ENCODE peak calls at places on chromosomes 16 and 17, in five cellular contexts. One of them, this sample, is unnamed.

GRCh38 chr17:18161226-18162094 is 22.2 kb upstream of the ALKBH5 start:
- DNase-seq in NCI-H345: no peak
- DNase-seq in bronchial epithelial cell: no peak
- DNase-seq in choroid plexus epithelial cell: peak
- DNase-seq in body of pancreas: no peak
- DNase-seq in this sample: no peak

GRCh38 chr16:75288596-75289120 is 37.2 kb upstream of the BCAR1 start:
- DNase-seq in bronchial epithelial cell: no peak
- DNase-seq in choroid plexus epithelial cell: no peak
- DNase-seq in body of pancreas: no peak
- DNase-seq in NCI-H345: no peak
- DNase-seq in this sample: no peak

GRCh38 chr17:9767432-9767991 is 23.9 kb downstream of the DHRS7C start:
- DNase-seq in NCI-H345: no peak
- DNase-seq in bronchial epithelial cell: no peak
- DNase-seq in choroid plexus epithelial cell: no peak
- DNase-seq in body of pancreas: no peak
- DNase-seq in this sample: no peak

GRCh38 chr16:60907645-60908044 is 1128.6 kb downstream of the CDH8 start:
- DNase-seq in bronchial epithelial cell: no peak
- DNase-seq in choroid plexus epithelial cell: no peak
- DNase-seq in body of pancreas: no peak
- DNase-seq in NCI-H345: no peak
- DNase-seq in this sample: no peak

GRCh38 chr16:88468289-88469129 is 15.4 kb downstream of the ZFPM1 start:
- DNase-seq in NCI-H345: no peak
- DNase-seq in bronchial epithelial cell: peak
- DNase-seq in body of pancreas: peak
- DNase-seq in choroid plexus epithelial cell: peak
- DNase-seq in this sample: peak

GRCh38 chr17:63029520-63029919 is 63.5 kb downstream of the TANC2 start:
- DNase-seq in body of pancreas: no peak
- DNase-seq in bronchial epithelial cell: peak
- DNase-seq in choroid plexus epithelial cell: peak
- DNase-seq in NCI-H345: no peak
- DNase-seq in this sample: peak

GRCh38 chr16:71723537-71724319 is 773 bp downstream of the PHLPP2 start:
- DNase-seq in choroid plexus epithelial cell: peak
- DNase-seq in NCI-H345: peak
- DNase-seq in body of pancreas: peak
- DNase-seq in bronchial epithelial cell: peak
- DNase-seq in this sample: peak

GRCh38 chr17:59328534-59329095 is 2.8 kb upstream of the YPEL2 start:
- DNase-seq in bronchial epithelial cell: no peak
- DNase-seq in body of pancreas: no peak
- DNase-seq in choroid plexus epithelial cell: no peak
- DNase-seq in NCI-H345: no peak
- DNase-seq in this sample: no peak

GRCh38 chr17:57955183-57955952 is at the start of gene CUEDC1:
- DNase-seq in NCI-H345: peak
- DNase-seq in bronchial epithelial cell: no peak
- DNase-seq in choroid plexus epithelial cell: peak
- DNase-seq in body of pancreas: peak
- DNase-seq in this sample: peak

GRCh38 chr17:246851-247421 is 65.5 kb upstream of the DOC2B start:
- DNase-seq in body of pancreas: no peak
- DNase-seq in bronchial epithelial cell: no peak
- DNase-seq in choroid plexus epithelial cell: no peak
- DNase-seq in NCI-H345: no peak
- DNase-seq in this sample: no peak

GRCh38 chr17:37160940-37161339 is 212.2 kb downstream of the AATF start:
- DNase-seq in choroid plexus epithelial cell: peak
- DNase-seq in NCI-H345: no peak
- DNase-seq in body of pancreas: no peak
- DNase-seq in bronchial epithelial cell: peak
- DNase-seq in this sample: peak

GRCh38 chr17:82193520-82194236 is 19.0 kb downstream of the CCDC57 start:
- DNase-seq in body of pancreas: no peak
- DNase-seq in choroid plexus epithelial cell: no peak
- DNase-seq in bronchial epithelial cell: no peak
- DNase-seq in NCI-H345: no peak
- DNase-seq in this sample: no peak

GRCh38 chr16:57175896-57176295 is 9.9 kb downstream of the PSME3IP1 start:
- DNase-seq in body of pancreas: no peak
- DNase-seq in choroid plexus epithelial cell: peak
- DNase-seq in NCI-H345: no peak
- DNase-seq in bronchial epithelial cell: no peak
- DNase-seq in this sample: no peak

GRCh38 chr16:82111944-82112343 is 58.1 kb downstream of the MPHOSPH6 start:
- DNase-seq in choroid plexus epithelial cell: no peak
- DNase-seq in bronchial epithelial cell: peak
- DNase-seq in body of pancreas: no peak
- DNase-seq in NCI-H345: no peak
- DNase-seq in this sample: peak

GRCh38 chr16:72836985-72837384 is 210.9 kb downstream of the ZFHX3 start:
- DNase-seq in NCI-H345: no peak
- DNase-seq in body of pancreas: no peak
- DNase-seq in bronchial epithelial cell: no peak
- DNase-seq in choroid plexus epithelial cell: no peak
- DNase-seq in this sample: no peak

GRCh38 chr16:21161211-21161610 is 2.7 kb downstream of the LDAF1 start:
- DNase-seq in NCI-H345: no peak
- DNase-seq in choroid plexus epithelial cell: peak
- DNase-seq in bronchial epithelial cell: no peak
- DNase-seq in body of pancreas: no peak
- DNase-seq in this sample: no peak

GRCh38 chr16:75732871-75733270 is 6.6 kb upstream of the CPHXL start:
- DNase-seq in bronchial epithelial cell: no peak
- DNase-seq in choroid plexus epithelial cell: no peak
- DNase-seq in body of pancreas: no peak
- DNase-seq in NCI-H345: no peak
- DNase-seq in this sample: no peak

GRCh38 chr16:9645911-9646310 is 536.3 kb downstream of the GRIN2A start:
- DNase-seq in NCI-H345: no peak
- DNase-seq in bronchial epithelial cell: no peak
- DNase-seq in choroid plexus epithelial cell: no peak
- DNase-seq in body of pancreas: no peak
- DNase-seq in this sample: no peak

GRCh38 chr17:36148559-36149295 is 27.7 kb downstream of the TBC1D3B start:
- DNase-seq in choroid plexus epithelial cell: peak
- DNase-seq in bronchial epithelial cell: peak
- DNase-seq in body of pancreas: peak
- DNase-seq in NCI-H345: peak
- DNase-seq in this sample: peak

GRCh38 chr16:49431591-49432290 is 58.1 kb downstream of the C16orf78 start:
- DNase-seq in choroid plexus epithelial cell: no peak
- DNase-seq in NCI-H345: no peak
- DNase-seq in bronchial epithelial cell: no peak
- DNase-seq in body of pancreas: no peak
- DNase-seq in this sample: no peak

GRCh38 chr17:34979650-34980352 is 511 bp upstream of the LIG3 start:
- DNase-seq in bronchial epithelial cell: no peak
- DNase-seq in choroid plexus epithelial cell: peak
- DNase-seq in body of pancreas: no peak
- DNase-seq in NCI-H345: peak
- DNase-seq in this sample: no peak

GRCh38 chr16:89690392-89690901 is 4.0 kb downstream of the CDK10 start:
- DNase-seq in choroid plexus epithelial cell: no peak
- DNase-seq in bronchial epithelial cell: no peak
- DNase-seq in body of pancreas: no peak
- DNase-seq in NCI-H345: no peak
- DNase-seq in this sample: no peak

GRCh38 chr16:89095401-89095974 is 1.8 kb downstream of the ACSF3 start:
- DNase-seq in body of pancreas: no peak
- DNase-seq in NCI-H345: peak
- DNase-seq in bronchial epithelial cell: no peak
- DNase-seq in choroid plexus epithelial cell: no peak
- DNase-seq in this sample: no peak

GRCh38 chr16:56675685-56676210 is 6.1 kb downstream of the MT1H start:
- DNase-seq in NCI-H345: no peak
- DNase-seq in body of pancreas: no peak
- DNase-seq in bronchial epithelial cell: no peak
- DNase-seq in choroid plexus epithelial cell: no peak
- DNase-seq in this sample: no peak

GRCh38 chr16:66070140-66070887 is 296.2 kb upstream of the CDH5 start:
- DNase-seq in NCI-H345: peak
- DNase-seq in choroid plexus epithelial cell: peak
- DNase-seq in body of pancreas: peak
- DNase-seq in bronchial epithelial cell: no peak
- DNase-seq in this sample: no peak

GRCh38 chr16:11047939-11048500 is 103.7 kb downstream of the CLEC16A start:
- DNase-seq in choroid plexus epithelial cell: no peak
- DNase-seq in bronchial epithelial cell: no peak
- DNase-seq in body of pancreas: no peak
- DNase-seq in NCI-H345: no peak
- DNase-seq in this sample: no peak

GRCh38 chr16:59263980-59264379 is 529.9 kb upstream of the GOT2 start:
- DNase-seq in bronchial epithelial cell: no peak
- DNase-seq in choroid plexus epithelial cell: no peak
- DNase-seq in NCI-H345: no peak
- DNase-seq in body of pancreas: no peak
- DNase-seq in this sample: no peak

GRCh38 chr17:83200231-83200699 is 120.9 kb downstream of the METRNL start:
- DNase-seq in bronchial epithelial cell: no peak
- DNase-seq in choroid plexus epithelial cell: no peak
- DNase-seq in body of pancreas: peak
- DNase-seq in NCI-H345: no peak
- DNase-seq in this sample: no peak

GRCh38 chr17:78337244-78338109 is 22.4 kb downstream of the SOCS3 start:
- DNase-seq in NCI-H345: no peak
- DNase-seq in body of pancreas: peak
- DNase-seq in choroid plexus epithelial cell: peak
- DNase-seq in bronchial epithelial cell: peak
- DNase-seq in this sample: peak

GRCh38 chr16:53094013-53094630 is 39.3 kb downstream of the CHD9 start:
- DNase-seq in NCI-H345: peak
- DNase-seq in bronchial epithelial cell: peak
- DNase-seq in body of pancreas: peak
- DNase-seq in choroid plexus epithelial cell: peak
- DNase-seq in this sample: no peak

GRCh38 chr17:917391-917811 is 62.2 kb downstream of the NXN start:
- DNase-seq in choroid plexus epithelial cell: no peak
- DNase-seq in NCI-H345: no peak
- DNase-seq in body of pancreas: no peak
- DNase-seq in bronchial epithelial cell: no peak
- DNase-seq in this sample: no peak

GRCh38 chr17:7133916-7134315 is 19.3 kb upstream of the ASGR2 start:
- DNase-seq in NCI-H345: no peak
- DNase-seq in body of pancreas: no peak
- DNase-seq in choroid plexus epithelial cell: no peak
- DNase-seq in bronchial epithelial cell: no peak
- DNase-seq in this sample: no peak

GRCh38 chr16:74469946-74470478 is 48.7 kb upstream of the CLEC18B start:
- DNase-seq in body of pancreas: no peak
- DNase-seq in choroid plexus epithelial cell: no peak
- DNase-seq in NCI-H345: no peak
- DNase-seq in bronchial epithelial cell: no peak
- DNase-seq in this sample: no peak

GRCh38 chr16:78607465-78607864 is 508.0 kb downstream of the WWOX start:
- DNase-seq in NCI-H345: no peak
- DNase-seq in choroid plexus epithelial cell: peak
- DNase-seq in bronchial epithelial cell: peak
- DNase-seq in body of pancreas: no peak
- DNase-seq in this sample: peak

GRCh38 chr16:73116576-73116975 is 68.6 kb upstream of the ZFHX3 start:
- DNase-seq in body of pancreas: no peak
- DNase-seq in NCI-H345: no peak
- DNase-seq in choroid plexus epithelial cell: no peak
- DNase-seq in bronchial epithelial cell: no peak
- DNase-seq in this sample: no peak

GRCh38 chr16:87966685-87967185 is 15.5 kb downstream of the BANP start:
- DNase-seq in NCI-H345: no peak
- DNase-seq in choroid plexus epithelial cell: no peak
- DNase-seq in body of pancreas: no peak
- DNase-seq in bronchial epithelial cell: no peak
- DNase-seq in this sample: no peak

GRCh38 chr17:41402161-41402560 is 4.8 kb upstream of the KRT31 start:
- DNase-seq in bronchial epithelial cell: no peak
- DNase-seq in body of pancreas: no peak
- DNase-seq in NCI-H345: no peak
- DNase-seq in choroid plexus epithelial cell: peak
- DNase-seq in this sample: no peak

GRCh38 chr17:80880650-80880989 is 111.0 kb upstream of the CHMP6 start:
- DNase-seq in body of pancreas: no peak
- DNase-seq in bronchial epithelial cell: no peak
- DNase-seq in choroid plexus epithelial cell: no peak
- DNase-seq in NCI-H345: no peak
- DNase-seq in this sample: no peak

GRCh38 chr17:60146206-60146605 is 3.6 kb upstream of the CA4 start:
- DNase-seq in choroid plexus epithelial cell: no peak
- DNase-seq in body of pancreas: no peak
- DNase-seq in NCI-H345: no peak
- DNase-seq in bronchial epithelial cell: no peak
- DNase-seq in this sample: no peak

This sample was measured in RWPE1.